ENCODE peak calls at places on chromosomes 12 and 14, in nine cellular contexts. S is iPS DF 6.9, M is IMR-90, H is gastrocnemius medialis, R is caudate nucleus, V is PC-9, Q is cardiac muscle cell, C is astrocyte, P is RWPE1. D is an unnamed sample.

GRCh38 chr14:22540811-22541360 is 48.1 kb downstream of the DAD1 start:
- DNase-seq in S (no peak), H (no peak), P (no peak), C (no peak), V (no peak), M (no peak), R (no peak), Q (no peak), D (no peak)

GRCh38 chr12:8145754-8146415 is 10.9 kb upstream of the ZNF705A start:
- DNase-seq in H (no peak), Q (no peak), V (no peak), P (no peak), C (peak; percentile 93), R (peak; percentile 72), M (peak; percentile 85), S (peak; percentile 31), D (peak; percentile 5)

GRCh38 chr12:38886064-38886463 is 19.3 kb downstream of the CPNE8 start:
- DNase-seq in R (no peak), C (peak; percentile 34), V (peak; percentile 8), M (no peak), H (no peak), S (no peak), P (peak; percentile 55), Q (no peak), D (no peak)

GRCh38 chr12:120235369-120236123 is 30.0 kb downstream of the PXN start:
- DNase-seq in Q (peak; percentile 45), R (no peak), M (no peak), C (no peak), V (no peak), H (no peak), P (no peak), S (no peak), D (no peak)

GRCh38 chr12:101616027-101616494 is 21.3 kb downstream of the MYBPC1 start:
- DNase-seq in H (no peak), Q (no peak), S (no peak), P (no peak), R (no peak), M (no peak), C (no peak), V (no peak), D (no peak)

GRCh38 chr14:100532154-100532915 is 54.9 kb downstream of the BEGAIN start:
- DNase-seq in R (no peak), C (peak; percentile 81), M (peak; percentile 13), S (no peak), H (peak; percentile 1), V (no peak), P (no peak), Q (no peak), D (no peak)

GRCh38 chr12:47753021-47754001 is 5.4 kb downstream of the RAPGEF3 start:
- DNase-seq in H (peak; percentile 92), Q (no peak), V (peak; percentile 92), M (no peak), R (no peak), S (no peak), C (no peak), P (peak; percentile 48), D (no peak)

GRCh38 chr14:100058777-100059432 is 6.3 kb upstream of the EVL start:
- DNase-seq in V (no peak), Q (no peak), R (no peak), S (no peak), H (no peak), M (no peak), C (no peak), P (no peak), D (no peak)

GRCh38 chr14:63759454-63759853 is 31.6 kb upstream of the SGPP1 start:
- DNase-seq in C (no peak), P (no peak), Q (no peak), H (no peak), V (no peak), R (no peak), S (no peak), M (peak; percentile 7), D (no peak)

GRCh38 chr14:50954811-50955372 is 10.6 kb upstream of the PYGL start:
- DNase-seq in S (no peak), M (peak; percentile 79), R (no peak), Q (peak; percentile 58), C (peak; percentile 48), P (peak; percentile 59), H (no peak), V (peak; percentile 12), D (no peak)
- H3K27ac ChIP-seq in S (no peak overlapping the region), M (peak overlapping the region; percentile 81), R (no peak overlapping the region), Q (no peak overlapping the region), C (peak overlapping the region; percentile 93), P (peak overlapping the region; percentile 95), H (no peak overlapping the region), V (peak overlapping the region; percentile 84), D (no peak overlapping the region)

DNA sequence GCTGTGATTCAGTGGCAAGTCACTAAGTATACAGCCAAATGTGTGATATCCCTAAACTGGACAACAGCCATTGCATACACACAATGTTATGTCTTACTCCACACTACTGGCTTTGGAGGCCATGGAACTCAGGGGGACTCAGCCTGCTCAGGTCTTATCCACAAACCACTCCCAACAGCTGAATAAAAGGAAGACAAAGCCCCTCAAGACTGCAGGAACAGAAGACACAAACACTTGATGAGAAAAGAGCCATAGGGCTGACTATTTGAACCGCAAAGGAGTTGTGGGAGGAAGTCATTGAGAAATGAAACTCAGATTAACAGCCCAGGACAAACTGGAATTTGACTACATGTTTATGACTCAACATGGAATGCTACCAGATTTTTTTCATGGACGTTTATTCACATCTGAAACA is 40.9 kb downstream of the PTGER2 start:
- DNase-seq in S (no peak), C (peak; percentile 98), P (peak; percentile 60), V (peak; percentile 31), Q (no peak), M (peak; percentile 95), H (no peak), R (no peak), D (no peak)
- H3K27ac ChIP-seq in S (no peak overlapping the region), C (peak overlapping the region; percentile 84), P (no peak overlapping the region), V (peak overlapping the region; percentile 54), Q (no peak overlapping the region), M (peak overlapping the region; percentile 90), H (no peak overlapping the region), R (no peak overlapping the region), D (no peak overlapping the region)

DNA sequence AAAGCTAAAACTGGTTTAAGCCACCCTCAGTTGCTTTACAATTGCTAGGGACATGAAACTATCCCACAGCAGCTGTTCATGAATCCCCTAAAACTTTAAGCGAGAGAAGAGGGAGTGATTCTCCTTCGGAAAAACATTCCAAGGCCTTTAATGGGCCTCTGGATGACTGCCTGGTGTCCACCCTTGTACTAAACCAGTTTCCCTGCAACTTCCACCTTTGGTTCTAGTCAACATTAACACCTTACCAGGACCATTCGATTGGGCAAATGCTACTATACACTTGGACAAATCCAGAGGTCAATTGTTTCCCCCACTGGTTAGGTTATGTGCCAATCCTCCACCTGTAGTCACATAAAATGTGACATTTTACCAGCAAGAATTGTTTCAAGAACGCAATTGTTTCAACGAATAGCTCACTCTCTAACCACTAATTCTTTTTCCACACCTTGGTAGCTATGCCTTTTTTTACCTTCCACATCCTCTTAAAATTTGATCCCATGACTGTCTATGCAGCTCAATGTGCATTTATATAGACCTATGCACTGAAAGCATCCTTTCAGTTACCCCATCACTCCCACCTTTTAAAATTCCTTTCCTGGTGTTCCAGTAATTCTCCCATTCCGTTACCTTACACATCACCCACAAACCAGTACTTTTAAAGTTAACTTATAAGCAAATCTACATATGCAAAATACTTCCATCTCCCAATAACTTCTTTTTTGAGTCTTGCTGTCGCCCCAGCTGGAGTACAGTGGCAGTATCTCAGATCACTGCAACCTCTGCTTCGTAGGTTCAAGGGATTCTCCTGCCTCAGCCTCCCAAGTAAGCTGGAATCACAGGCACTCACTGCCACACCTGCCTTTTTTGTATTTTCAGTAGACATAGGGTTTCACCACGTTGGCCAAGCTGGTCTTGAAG is 3.6 kb downstream of the UBC start:
- DNase-seq in R (no peak), H (no peak), S (no peak), M (peak; percentile 42), P (no peak), Q (no peak), V (no peak), C (no peak), D (no peak)
- H3K27ac ChIP-seq in R (peak overlapping the region; percentile 75), H (peak overlapping the region; percentile 73), S (no peak overlapping the region), M (no peak overlapping the region), P (peak overlapping the region; percentile 55), Q (peak overlapping the region; percentile 54), V (peak overlapping the region; percentile 52), C (no peak overlapping the region), D (peak overlapping the region; percentile 10)

GRCh38 chr12:127987199-127987901 is 279.6 kb upstream of the TMEM132C start:
- DNase-seq in C (peak; percentile 72), S (no peak), M (no peak), H (no peak), R (no peak), V (no peak), P (no peak), Q (peak; percentile 55), D (no peak)
- H3K27ac ChIP-seq in C (peak overlapping the region; percentile 38), S (no peak overlapping the region), M (no peak overlapping the region), H (no peak overlapping the region), R (no peak overlapping the region), V (no peak overlapping the region), P (no peak overlapping the region), Q (no peak overlapping the region), D (no peak overlapping the region)

DNA sequence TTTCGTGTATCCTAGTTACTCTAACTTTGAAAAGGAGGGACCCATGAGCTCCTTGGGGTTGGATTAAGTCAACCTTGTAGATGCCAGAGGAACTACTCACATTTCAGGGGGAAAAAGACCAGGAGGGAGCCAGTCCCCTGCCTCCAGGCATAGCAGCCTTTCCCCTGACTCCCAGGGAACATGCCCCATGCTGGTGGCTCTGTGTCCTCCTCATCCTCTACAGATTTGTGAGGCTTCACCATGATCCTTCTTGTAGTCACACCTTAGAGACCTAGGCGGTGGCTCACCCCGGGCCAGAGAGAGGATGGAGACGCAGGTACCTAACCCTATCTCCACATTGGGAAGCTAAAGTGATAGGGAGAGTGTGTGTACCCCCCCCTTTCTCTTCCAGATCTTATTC is 16.0 kb upstream of the PPP1R1A start:
- DNase-seq in C (no peak), P (no peak), R (no peak), S (no peak), M (no peak), H (no peak), Q (no peak), V (no peak), D (no peak)
- H3K27ac ChIP-seq in C (no peak overlapping the region), P (no peak overlapping the region), R (no peak overlapping the region), S (no peak overlapping the region), M (no peak overlapping the region), H (no peak overlapping the region), Q (no peak overlapping the region), V (no peak overlapping the region), D (no peak overlapping the region)

DNA sequence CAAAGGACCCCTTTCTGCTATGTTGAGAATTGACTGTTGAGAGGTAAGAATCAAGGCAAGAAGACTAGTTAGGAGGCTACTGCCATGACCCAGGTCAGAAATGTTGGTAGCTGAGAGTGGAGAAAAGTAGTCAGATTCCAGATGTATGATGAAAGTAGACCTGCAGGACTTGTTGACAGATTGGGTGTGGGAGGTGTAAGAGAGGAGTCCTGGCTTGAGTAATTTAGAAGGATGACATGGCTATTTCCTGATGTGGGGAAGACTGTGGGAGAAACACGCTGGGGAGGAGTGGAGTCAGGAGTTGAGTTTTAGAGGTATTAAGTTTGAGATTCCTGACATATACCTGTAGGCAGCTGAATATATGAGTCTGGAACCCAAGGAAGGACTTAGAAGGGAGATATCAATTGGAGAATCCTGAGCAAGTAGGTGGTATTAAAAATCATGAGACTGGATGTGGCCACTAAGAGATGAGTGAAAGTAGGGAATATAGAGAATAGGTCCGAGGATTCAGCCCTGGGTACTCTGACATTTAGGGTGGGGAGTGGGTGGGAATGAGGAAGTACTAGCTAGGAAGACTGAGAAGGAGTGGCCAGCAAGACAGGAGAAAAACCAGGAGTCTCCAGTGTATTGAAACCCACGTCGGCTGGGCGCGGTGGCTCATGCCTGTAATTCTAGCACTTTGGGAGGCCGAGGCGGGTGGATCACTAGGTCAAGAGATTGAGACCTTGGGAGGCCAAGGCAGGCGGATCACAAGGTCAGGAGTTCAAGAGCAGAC is 12.6 kb upstream of the DDX47 start:
- DNase-seq in H (no peak), P (peak; percentile 53), M (peak; percentile 74), C (peak; percentile 65), R (no peak), S (no peak), V (peak; percentile 56), Q (no peak), D (no peak)
- H3K27ac ChIP-seq in H (no peak overlapping the region), P (peak overlapping the region; percentile 42), M (no peak overlapping the region), C (no peak overlapping the region), R (no peak overlapping the region), S (no peak overlapping the region), V (peak overlapping the region; percentile 100), Q (no peak overlapping the region), D (no peak overlapping the region)

D was measured in substantia nigra.